ENCODE peak calls at places on chromosome 9, in four cellular contexts. G, H, B and I are unnamed samples.

GRCh38 chr9:9921771-9922170 is 691.0 kb downstream of the PTPRD start:
- DNase-seq in H (no peak), G (no peak), B (no peak), I (no peak)

GRCh38 chr9:130308081-130308571 is 42.6 kb downstream of the HMCN2 start:
- DNase-seq in B (no peak), G (no peak), H (peak; percentile 23), I (peak; percentile 61)

GRCh38 chr9:3578786-3579185 is 53.0 kb upstream of the RFX3 start:
- DNase-seq in H (no peak), B (no peak), G (no peak), I (no peak)

GRCh38 chr9:125391704-125392103 is 130.1 kb downstream of the GAPVD1 start:
- DNase-seq in B (no peak), G (no peak), H (no peak), I (no peak)

GRCh38 chr9:2625427-2625826 is 3.8 kb downstream of the VLDLR start:
- DNase-seq in H (no peak), B (no peak), G (no peak), I (no peak)

GRCh38 chr9:117720555-117720954 is 16.4 kb downstream of the TLR4 start:
- DNase-seq in H (peak; percentile 42), G (no peak), B (no peak), I (peak; percentile 70)

GRCh38 chr9:87853843-87854242 is 28.8 kb upstream of the SPATA31E1 start:
- DNase-seq in B (no peak), H (no peak), G (no peak), I (no peak)

GRCh38 chr9:94860678-94861588 is 134.4 kb downstream of the AOPEP start:
- DNase-seq in H (no peak), G (peak; percentile 82), B (peak; percentile 16), I (no peak)

GRCh38 chr9:129962376-129962765 is 80.6 kb downstream of the FNBP1 start:
- DNase-seq in H (no peak), G (no peak), B (no peak), I (no peak)

GRCh38 chr9:98383758-98384157 is 128.3 kb upstream of the TBC1D2 start:
- DNase-seq in G (no peak), H (no peak), B (no peak), I (no peak)

GRCh38 chr9:86350006-86350755 is 4.0 kb downstream of the TUT7 start:
- DNase-seq in H (no peak), G (no peak), B (no peak), I (no peak)

GRCh38 chr9:19445452-19445851 is 36.6 kb downstream of the ACER2 start:
- DNase-seq in G (peak; percentile 18), H (no peak), B (no peak), I (no peak)

GRCh38 chr9:33466565-33467495 is 6.9 kb downstream of the NOL6 start:
- DNase-seq in G (peak; percentile 6), H (peak; percentile 80), B (peak; percentile 96), I (peak; percentile 89)

GRCh38 chr9:107274953-107275422 is 8.1 kb upstream of the RAD23B start:
- DNase-seq in G (no peak), B (no peak), H (no peak), I (no peak)

GRCh38 chr9:20303066-20303465 is 319.2 kb downstream of the MLLT3 start:
- DNase-seq in G (no peak), B (no peak), H (no peak), I (no peak)

GRCh38 chr9:129875181-129875611 is 39.9 kb downstream of the USP20 start:
- DNase-seq in H (no peak), G (no peak), B (no peak), I (peak; percentile 55)

GRCh38 chr9:126248680-126249079 is 77.9 kb upstream of the MVB12B start:
- DNase-seq in B (no peak), H (no peak), G (no peak), I (no peak)

GRCh38 chr9:94611638-94612068 is 18.0 kb upstream of the FBP2 start:
- DNase-seq in G (no peak), H (no peak), B (no peak), I (no peak)